ENCODE peak calls at places on chromosome 7, in nine cellular contexts. V is A549; H is thoracic aorta; Z is heart left ventricle; L is fibroblast of pulmonary artery; G is CD8-positive, alpha-beta T cell; C is astrocyte of the spinal cord; N is IMR-90; D is cardiac fibroblast. A is an unnamed sample.

GRCh38 chr7:21507627-21508343 is 35.1 kb upstream of the DNAH11 start:
- DNase-seq in H (no peak), N (peak; percentile 42), C (peak; percentile 16), L (peak; percentile 69), V (no peak), D (peak; percentile 57), Z (no peak), G (no peak), A (peak; percentile 47)

GRCh38 chr7:55247466-55247865 is 117.7 kb upstream of the LANCL2 start:
- DNase-seq in N (peak; percentile 65), C (peak; percentile 13), D (peak; percentile 51), L (no peak), V (no peak), G (no peak), Z (no peak), H (no peak), A (no peak)

GRCh38 chr7:30869794-30870491 is 41.7 kb upstream of the AQP1 start:
- DNase-seq in D (no peak), G (no peak), V (no peak), N (peak; percentile 22), C (no peak), L (peak; percentile 25), H (no peak), Z (peak; percentile 72), A (peak; percentile 18)

GRCh38 chr7:2719007-2719406 is 31.0 kb downstream of the AMZ1 start:
- DNase-seq in C (no peak), H (no peak), V (peak; percentile 83), Z (no peak), G (peak; percentile 54), N (no peak), L (no peak), D (no peak), A (no peak)

GRCh38 chr7:69430502-69431145 is 167.7 kb upstream of the AUTS2 start:
- DNase-seq in N (no peak), H (no peak), L (no peak), V (no peak), G (no peak), C (no peak), Z (peak; percentile 38), D (no peak), A (peak; percentile 20)

GRCh38 chr7:988426-988911 is 5.5 kb downstream of the CYP2W1 start:
- DNase-seq in G (no peak), Z (no peak), D (peak; percentile 52), L (peak; percentile 31), V (no peak), C (peak; percentile 35), H (no peak), N (no peak), A (peak; percentile 18)

GRCh38 chr7:2478387-2478760 is 2.2 kb upstream of the GRIFIN start:
- DNase-seq in L (no peak), D (peak; percentile 35), N (no peak), H (no peak), Z (peak; percentile 78), C (peak; percentile 37), G (no peak), V (no peak), A (peak; percentile 65)

GRCh38 chr7:28986028-28986427 is 27.9 kb upstream of the TRIL start:
- DNase-seq in N (no peak), H (no peak), C (no peak), Z (no peak), D (no peak), G (no peak), V (no peak), L (no peak), A (no peak)

GRCh38 chr7:153628825-153629224 is 423.4 kb upstream of the DPP6 start:
- DNase-seq in V (no peak), G (no peak), N (no peak), Z (no peak), H (no peak), C (no peak), L (no peak), D (no peak), A (no peak)

GRCh38 chr7:44309271-44310091 is 15.9 kb downstream of the CAMK2B start:
- DNase-seq in H (no peak), V (no peak), G (peak; percentile 9), Z (peak; percentile 75), D (peak; percentile 71), L (peak; percentile 61), N (peak; percentile 32), C (peak; percentile 46), A (peak; percentile 57)

GRCh38 chr7:40918701-40919271 is 784.0 kb downstream of the SUGCT start:
- DNase-seq in L (peak; percentile 68), Z (no peak), H (no peak), D (peak; percentile 48), N (peak; percentile 93), C (peak; percentile 79), G (no peak), V (no peak), A (peak; percentile 43)

DNA sequence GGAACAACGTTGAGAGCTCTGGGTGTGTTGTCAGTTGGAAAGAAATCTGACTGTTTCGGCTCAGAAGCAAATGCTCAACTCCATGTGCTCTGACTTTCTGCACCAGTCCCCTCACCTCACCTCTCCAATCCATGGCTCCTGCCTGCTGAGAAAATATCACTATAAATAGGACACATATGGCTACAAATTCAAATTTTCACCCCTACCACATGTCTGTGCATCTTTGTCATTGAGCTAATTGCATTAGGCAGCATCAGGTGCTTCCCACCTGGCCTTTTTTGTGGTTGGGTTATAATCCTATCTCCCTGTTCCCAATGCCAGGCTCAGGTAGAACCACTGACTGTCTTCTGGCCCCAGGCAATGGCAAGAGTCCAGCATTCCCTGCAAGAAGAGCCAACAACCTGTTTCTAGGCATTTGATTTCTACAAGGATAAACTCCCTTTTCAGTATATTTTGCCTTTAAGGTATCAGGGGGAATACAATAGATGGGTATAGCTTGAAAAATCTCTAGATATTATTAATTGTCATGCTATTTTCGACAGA is 142.6 kb upstream of the LSM8 start:
- DNase-seq in G (no peak), Z (no peak), H (no peak), V (no peak), C (no peak), N (no peak), D (no peak), L (no peak), A (no peak)
- H3K4me3 ChIP-seq in G (no peak overlapping the region), Z (no peak overlapping the region), H (no peak overlapping the region), V (no peak overlapping the region), C (no peak overlapping the region), N (no peak overlapping the region), D (no peak overlapping the region), L (no peak overlapping the region), A (no peak overlapping the region)

DNA sequence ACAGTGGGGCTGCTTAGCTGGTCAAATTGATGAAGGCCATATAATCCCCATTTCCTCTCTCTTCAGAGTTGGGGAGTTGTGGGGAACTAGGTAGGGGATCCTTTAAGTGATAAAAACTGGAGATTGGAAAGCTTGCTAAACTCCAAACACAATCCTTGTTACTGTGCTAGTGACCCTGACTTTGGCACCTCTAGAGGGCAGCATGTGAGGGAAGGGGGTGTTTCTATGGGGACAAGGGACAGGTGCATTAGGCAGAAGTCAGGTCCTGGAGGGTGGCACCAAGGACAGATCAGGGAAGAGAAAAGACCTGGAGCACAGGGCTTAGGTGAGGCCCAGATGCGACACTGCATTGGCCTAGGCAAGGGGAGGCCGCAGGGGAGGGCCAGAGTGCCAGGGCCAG is 66.9 kb downstream of the CDHR3 start:
- DNase-seq in N (no peak), Z (no peak), H (no peak), C (no peak), D (no peak), L (no peak), G (no peak), V (no peak), A (no peak)
- TF ChIP-seq CTCF in N (no peak), Z (no peak), H (no peak), C (no peak), D (no peak), L (no peak), G (no peak), V (no peak), A (no peak)

DNA sequence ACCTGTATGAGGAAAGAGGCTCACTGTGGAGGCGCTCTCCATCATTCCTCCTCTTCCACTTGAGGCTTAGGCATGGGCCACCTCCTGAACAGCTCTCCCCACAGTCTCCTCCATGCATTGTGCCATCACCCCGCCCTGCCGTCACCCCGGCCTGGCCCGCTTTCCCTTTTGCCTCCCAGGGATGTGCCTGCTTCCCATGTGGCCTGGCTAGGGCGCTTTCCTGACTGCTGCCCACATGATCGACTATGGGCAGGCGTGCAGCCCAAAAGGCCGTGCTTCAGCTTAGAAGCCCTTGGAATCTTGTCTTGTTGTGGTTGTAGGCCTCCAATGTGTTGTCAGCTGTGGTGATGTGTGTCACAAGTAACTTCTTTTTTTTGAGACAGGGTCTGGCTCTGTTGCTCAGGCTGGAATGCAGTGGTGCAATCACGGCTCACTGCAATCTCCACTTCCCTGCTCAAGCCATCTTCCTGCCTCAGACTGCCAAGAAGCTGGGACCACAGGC is 1.8 kb upstream of the ACTR3C start:
- DNase-seq in L (peak; percentile 77), C (no peak), V (no peak), G (no peak), H (no peak), N (peak; percentile 17), D (peak; percentile 83), Z (no peak), A (peak; percentile 26)
- H3K4me3 ChIP-seq in L (no peak overlapping the region), C (no peak overlapping the region), V (no peak overlapping the region), G (no peak overlapping the region), H (no peak overlapping the region), N (no peak overlapping the region), D (no peak overlapping the region), Z (no peak overlapping the region), A (no peak overlapping the region)

GRCh38 chr7:121352323-121352722 is 23.5 kb downstream of the WNT16 start:
- DNase-seq in H (no peak), C (no peak), V (no peak), Z (no peak), N (no peak), L (no peak), D (no peak), G (no peak), A (no peak)

DNA sequence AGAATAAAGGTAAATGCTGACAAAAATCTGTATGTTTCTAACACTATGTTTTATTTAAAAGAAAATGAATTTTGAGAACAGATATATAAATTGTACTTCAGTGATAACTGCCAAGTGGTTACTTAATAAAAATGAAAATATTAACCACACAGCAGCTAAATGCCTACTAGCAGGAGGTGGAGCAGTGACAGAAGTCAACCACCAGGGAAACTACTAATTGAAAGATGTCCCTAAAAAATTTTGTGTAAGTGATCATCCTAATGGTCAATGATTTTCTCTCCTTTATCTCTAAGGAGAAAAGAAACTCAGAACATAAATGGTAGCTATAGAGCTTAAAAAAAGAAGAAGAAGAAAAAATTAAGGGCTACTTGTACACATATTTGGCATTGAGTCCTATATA is 22.9 kb downstream of the WNT16 start:
- DNase-seq in C (no peak), H (no peak), N (no peak), D (no peak), G (no peak), V (no peak), L (no peak), Z (no peak), A (no peak)
- TF ChIP-seq CTCF in C (no peak), H (peak; percentile 14), N (no peak), D (peak; percentile 31), G (no peak), V (no peak), L (peak; percentile 14), Z (no peak), A (peak; percentile 9)

GRCh38 chr7:74455933-74456332 is 2.2 kb downstream of the GTF2IRD1 start:
- DNase-seq in D (peak; percentile 46), G (no peak), V (no peak), H (no peak), L (peak; percentile 21), C (no peak), N (no peak), Z (peak; percentile 69), A (peak; percentile 37)
- H3K4me3 ChIP-seq in D (no peak overlapping the region), G (no peak overlapping the region), V (no peak overlapping the region), H (no peak overlapping the region), L (no peak overlapping the region), C (no peak overlapping the region), N (no peak overlapping the region), Z (no peak overlapping the region), A (no peak overlapping the region)

GRCh38 chr7:105792488-105793370 is 83.7 kb downstream of the ATXN7L1 start:
- DNase-seq in H (no peak), V (no peak), C (no peak), N (no peak), G (no peak), L (peak; percentile 22), D (peak; percentile 23), Z (no peak), A (no peak)
- TF ChIP-seq CTCF in H (no peak), V (no peak), C (no peak), N (no peak), G (no peak), L (no peak), D (no peak), Z (no peak), A (no peak)